ENCODE peak calls at places on chromosomes 5 and 9, in eight cellular contexts. One of them, this sample, is unnamed.

GRCh38 chr5:113246371-113246870 is 188.4 kb downstream of the TSSK1B start:
- DNase-seq in kidney epithelial cell: no peak
- DNase-seq in CD8-positive, alpha-beta T cell: no peak
- DNase-seq in left ventricle myocardium inferior: no peak
- DNase-seq in Peyer's patch: no peak
- DNase-seq in foreskin fibroblast: peak
- DNase-seq in GM10248: no peak
- DNase-seq in tibial nerve: no peak
- DNase-seq in this sample: no peak

GRCh38 chr5:68529581-68529980 is 314.0 kb downstream of the PIK3R1 start:
- DNase-seq in kidney epithelial cell: no peak
- DNase-seq in left ventricle myocardium inferior: no peak
- DNase-seq in CD8-positive, alpha-beta T cell: no peak
- DNase-seq in foreskin fibroblast: peak
- DNase-seq in GM10248: no peak
- DNase-seq in tibial nerve: no peak
- DNase-seq in Peyer's patch: no peak
- DNase-seq in this sample: peak

GRCh38 chr5:14739538-14739937 is 75.0 kb downstream of the OTULIN start:
- DNase-seq in CD8-positive, alpha-beta T cell: no peak
- DNase-seq in tibial nerve: no peak
- DNase-seq in kidney epithelial cell: no peak
- DNase-seq in left ventricle myocardium inferior: no peak
- DNase-seq in Peyer's patch: no peak
- DNase-seq in GM10248: no peak
- DNase-seq in foreskin fibroblast: peak
- DNase-seq in this sample: peak

GRCh38 chr5:27093296-27093695 is 54.9 kb upstream of the CDH9 start:
- DNase-seq in tibial nerve: no peak
- DNase-seq in kidney epithelial cell: peak
- DNase-seq in CD8-positive, alpha-beta T cell: no peak
- DNase-seq in left ventricle myocardium inferior: no peak
- DNase-seq in GM10248: no peak
- DNase-seq in foreskin fibroblast: no peak
- DNase-seq in Peyer's patch: no peak
- DNase-seq in this sample: no peak

GRCh38 chr9:13013976-13014375 is 239.2 kb downstream of the LURAP1L start:
- DNase-seq in left ventricle myocardium inferior: no peak
- DNase-seq in Peyer's patch: no peak
- DNase-seq in GM10248: no peak
- DNase-seq in tibial nerve: no peak
- DNase-seq in foreskin fibroblast: no peak
- DNase-seq in CD8-positive, alpha-beta T cell: no peak
- DNase-seq in kidney epithelial cell: no peak
- DNase-seq in this sample: no peak

GRCh38 chr5:72145351-72145750 is 38.1 kb downstream of the MAP1B start:
- DNase-seq in Peyer's patch: no peak
- DNase-seq in CD8-positive, alpha-beta T cell: no peak
- DNase-seq in left ventricle myocardium inferior: no peak
- DNase-seq in GM10248: no peak
- DNase-seq in tibial nerve: no peak
- DNase-seq in kidney epithelial cell: no peak
- DNase-seq in foreskin fibroblast: no peak
- DNase-seq in this sample: no peak

GRCh38 chr5:142211013-142211412 is 102.4 kb downstream of the NDFIP1 start:
- DNase-seq in kidney epithelial cell: no peak
- DNase-seq in tibial nerve: no peak
- DNase-seq in Peyer's patch: no peak
- DNase-seq in CD8-positive, alpha-beta T cell: no peak
- DNase-seq in foreskin fibroblast: no peak
- DNase-seq in left ventricle myocardium inferior: no peak
- DNase-seq in GM10248: no peak
- DNase-seq in this sample: no peak

GRCh38 chr5:17157294-17157693 is 60.1 kb upstream of the BASP1 start:
- DNase-seq in GM10248: no peak
- DNase-seq in CD8-positive, alpha-beta T cell: no peak
- DNase-seq in foreskin fibroblast: peak
- DNase-seq in left ventricle myocardium inferior: no peak
- DNase-seq in kidney epithelial cell: no peak
- DNase-seq in Peyer's patch: no peak
- DNase-seq in tibial nerve: no peak
- DNase-seq in this sample: peak

GRCh38 chr9:115616666-115617239 is 498.8 kb upstream of the TNC start:
- DNase-seq in CD8-positive, alpha-beta T cell: no peak
- DNase-seq in tibial nerve: no peak
- DNase-seq in GM10248: no peak
- DNase-seq in foreskin fibroblast: no peak
- DNase-seq in Peyer's patch: no peak
- DNase-seq in left ventricle myocardium inferior: no peak
- DNase-seq in kidney epithelial cell: no peak
- DNase-seq in this sample: no peak

GRCh38 chr5:30690931-30691330 is 502.6 kb upstream of the CDH6 start:
- DNase-seq in tibial nerve: no peak
- DNase-seq in Peyer's patch: no peak
- DNase-seq in foreskin fibroblast: no peak
- DNase-seq in GM10248: no peak
- DNase-seq in kidney epithelial cell: no peak
- DNase-seq in left ventricle myocardium inferior: no peak
- DNase-seq in CD8-positive, alpha-beta T cell: no peak
- DNase-seq in this sample: no peak

GRCh38 chr5:177496111-177497010 is 1.0 kb downstream of the PDLIM7 start:
- DNase-seq in foreskin fibroblast: peak
- DNase-seq in tibial nerve: peak
- DNase-seq in CD8-positive, alpha-beta T cell: no peak
- DNase-seq in GM10248: peak
- DNase-seq in Peyer's patch: no peak
- DNase-seq in kidney epithelial cell: peak
- DNase-seq in left ventricle myocardium inferior: peak
- DNase-seq in this sample: peak

GRCh38 chr5:177492841-177493240 is 4.6 kb downstream of the PDLIM7 start:
- DNase-seq in CD8-positive, alpha-beta T cell: no peak
- DNase-seq in tibial nerve: no peak
- DNase-seq in left ventricle myocardium inferior: no peak
- DNase-seq in kidney epithelial cell: no peak
- DNase-seq in Peyer's patch: no peak
- DNase-seq in foreskin fibroblast: no peak
- DNase-seq in GM10248: no peak
- DNase-seq in this sample: no peak

GRCh38 chr5:177495243-177496060 is 2.0 kb downstream of the PDLIM7 start:
- DNase-seq in GM10248: peak
- DNase-seq in Peyer's patch: no peak
- DNase-seq in tibial nerve: no peak
- DNase-seq in CD8-positive, alpha-beta T cell: no peak
- DNase-seq in left ventricle myocardium inferior: peak
- DNase-seq in foreskin fibroblast: peak
- DNase-seq in kidney epithelial cell: peak
- DNase-seq in this sample: peak

GRCh38 chr5:177493795-177494355 is 3.5 kb downstream of the PDLIM7 start:
- DNase-seq in kidney epithelial cell: no peak
- DNase-seq in tibial nerve: no peak
- DNase-seq in GM10248: no peak
- DNase-seq in CD8-positive, alpha-beta T cell: no peak
- DNase-seq in Peyer's patch: no peak
- DNase-seq in foreskin fibroblast: peak
- DNase-seq in left ventricle myocardium inferior: no peak
- DNase-seq in this sample: no peak

GRCh38 chr5:177494356-177495195 is 2.8 kb downstream of the PDLIM7 start:
- DNase-seq in tibial nerve: no peak
- DNase-seq in left ventricle myocardium inferior: peak
- DNase-seq in CD8-positive, alpha-beta T cell: no peak
- DNase-seq in Peyer's patch: no peak
- DNase-seq in foreskin fibroblast: peak
- DNase-seq in GM10248: peak
- DNase-seq in kidney epithelial cell: peak
- DNase-seq in this sample: peak
- TF ChIP-seq CTCF in tibial nerve: peak
- TF ChIP-seq CTCF in left ventricle myocardium inferior: peak
- TF ChIP-seq CTCF in CD8-positive, alpha-beta T cell: no peak
- TF ChIP-seq CTCF in Peyer's patch: no peak
- TF ChIP-seq CTCF in foreskin fibroblast: peak
- TF ChIP-seq CTCF in GM10248: peak
- TF ChIP-seq CTCF in kidney epithelial cell: peak
- TF ChIP-seq CTCF in this sample: peak

DNA sequence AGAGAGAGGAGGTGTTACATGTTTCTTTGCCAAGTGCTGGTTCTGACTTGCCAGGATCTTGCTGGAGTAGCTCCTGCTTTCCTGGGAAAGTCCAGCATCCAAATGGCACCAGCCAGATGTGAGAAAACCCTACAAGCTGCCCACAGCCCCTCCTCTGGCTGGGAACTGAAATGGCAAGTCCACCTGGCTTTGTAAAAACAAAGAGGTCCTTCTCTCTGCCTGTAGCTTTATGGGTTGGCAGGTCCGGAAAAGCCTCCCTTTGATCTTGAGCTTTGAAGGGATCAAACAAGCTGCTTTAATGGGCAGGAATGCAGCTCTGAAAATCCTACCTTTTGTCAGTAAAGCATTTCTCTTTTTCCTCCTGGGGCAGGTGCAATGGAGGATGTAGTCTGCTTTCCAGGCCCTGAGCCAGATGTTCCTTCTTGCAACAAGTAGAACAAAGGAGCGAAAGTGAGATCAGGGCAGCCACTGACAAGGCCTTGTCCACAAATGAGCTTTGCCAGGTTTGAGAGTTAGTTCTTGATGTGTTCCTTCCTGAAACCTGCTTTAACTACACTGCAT is 456.7 kb downstream of the ZNF608 start:
- DNase-seq in GM10248: no peak
- DNase-seq in foreskin fibroblast: no peak
- DNase-seq in tibial nerve: no peak
- DNase-seq in kidney epithelial cell: no peak
- DNase-seq in left ventricle myocardium inferior: no peak
- DNase-seq in Peyer's patch: no peak
- DNase-seq in CD8-positive, alpha-beta T cell: no peak
- DNase-seq in this sample: no peak
- TF ChIP-seq CTCF in GM10248: no peak
- TF ChIP-seq CTCF in foreskin fibroblast: no peak
- TF ChIP-seq CTCF in tibial nerve: no peak
- TF ChIP-seq CTCF in kidney epithelial cell: no peak
- TF ChIP-seq CTCF in left ventricle myocardium inferior: peak
- TF ChIP-seq CTCF in Peyer's patch: no peak
- TF ChIP-seq CTCF in CD8-positive, alpha-beta T cell: no peak
- TF ChIP-seq CTCF in this sample: no peak

GRCh38 chr9:85713897-85714296 is 27.9 kb downstream of the AGTPBP1 start:
- DNase-seq in CD8-positive, alpha-beta T cell: no peak
- DNase-seq in foreskin fibroblast: no peak
- DNase-seq in GM10248: no peak
- DNase-seq in tibial nerve: no peak
- DNase-seq in kidney epithelial cell: no peak
- DNase-seq in Peyer's patch: no peak
- DNase-seq in left ventricle myocardium inferior: no peak
- DNase-seq in this sample: no peak

GRCh38 chr9:85715587-85715986 is 26.2 kb downstream of the AGTPBP1 start:
- DNase-seq in kidney epithelial cell: no peak
- DNase-seq in left ventricle myocardium inferior: no peak
- DNase-seq in GM10248: peak
- DNase-seq in tibial nerve: no peak
- DNase-seq in foreskin fibroblast: no peak
- DNase-seq in Peyer's patch: no peak
- DNase-seq in CD8-positive, alpha-beta T cell: no peak
- DNase-seq in this sample: no peak

GRCh38 chr9:85717220-85717619 is 24.5 kb downstream of the AGTPBP1 start:
- DNase-seq in kidney epithelial cell: no peak
- DNase-seq in GM10248: no peak
- DNase-seq in Peyer's patch: no peak
- DNase-seq in left ventricle myocardium inferior: no peak
- DNase-seq in tibial nerve: no peak
- DNase-seq in foreskin fibroblast: no peak
- DNase-seq in CD8-positive, alpha-beta T cell: no peak
- DNase-seq in this sample: no peak

DNA sequence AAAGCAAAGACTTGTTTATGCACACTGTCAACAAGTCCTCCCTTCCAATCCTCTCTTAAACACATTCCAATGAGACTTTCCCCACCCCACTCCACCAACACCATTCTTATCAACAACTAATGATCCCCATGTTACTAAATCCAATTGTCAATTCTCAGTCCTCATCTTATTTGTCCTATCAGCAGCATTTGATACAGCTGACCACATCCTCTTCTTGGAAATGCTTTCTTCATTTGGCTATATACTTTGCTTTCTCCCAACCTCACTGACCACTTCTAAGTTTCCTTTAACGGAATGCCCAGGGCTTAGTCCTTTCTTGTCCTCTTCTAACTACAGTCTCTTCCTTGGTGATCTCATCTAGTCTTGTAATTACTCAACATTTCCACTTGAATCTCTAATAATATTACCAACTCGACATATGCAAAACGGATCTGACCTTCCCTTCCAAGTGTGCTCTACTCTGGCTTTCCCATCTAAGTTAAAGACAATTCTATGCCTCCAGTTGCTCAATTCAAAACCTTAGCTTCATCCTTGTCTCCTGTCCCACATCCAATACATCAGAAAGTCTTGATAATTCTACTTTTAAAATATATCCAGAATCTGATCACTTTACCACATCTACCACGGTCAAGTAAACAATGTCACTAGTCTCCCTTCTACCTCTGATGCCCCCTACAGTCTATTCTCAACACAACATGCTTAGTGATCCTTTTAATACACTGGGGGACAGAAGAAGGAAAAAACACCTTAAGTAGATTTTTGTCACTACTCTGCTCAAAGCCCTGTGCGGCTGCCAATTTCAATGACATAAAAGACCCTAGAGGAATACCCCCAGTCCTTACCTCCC is 25.5 kb downstream of the AGTPBP1 start:
- DNase-seq in left ventricle myocardium inferior: no peak
- DNase-seq in foreskin fibroblast: no peak
- DNase-seq in CD8-positive, alpha-beta T cell: no peak
- DNase-seq in GM10248: peak
- DNase-seq in tibial nerve: no peak
- DNase-seq in kidney epithelial cell: no peak
- DNase-seq in Peyer's patch: no peak
- DNase-seq in this sample: no peak
- TF ChIP-seq CTCF in left ventricle myocardium inferior: peak
- TF ChIP-seq CTCF in foreskin fibroblast: no peak
- TF ChIP-seq CTCF in CD8-positive, alpha-beta T cell: no peak
- TF ChIP-seq CTCF in GM10248: peak
- TF ChIP-seq CTCF in tibial nerve: no peak
- TF ChIP-seq CTCF in kidney epithelial cell: no peak
- TF ChIP-seq CTCF in Peyer's patch: no peak
- TF ChIP-seq CTCF in this sample: peak

DNA sequence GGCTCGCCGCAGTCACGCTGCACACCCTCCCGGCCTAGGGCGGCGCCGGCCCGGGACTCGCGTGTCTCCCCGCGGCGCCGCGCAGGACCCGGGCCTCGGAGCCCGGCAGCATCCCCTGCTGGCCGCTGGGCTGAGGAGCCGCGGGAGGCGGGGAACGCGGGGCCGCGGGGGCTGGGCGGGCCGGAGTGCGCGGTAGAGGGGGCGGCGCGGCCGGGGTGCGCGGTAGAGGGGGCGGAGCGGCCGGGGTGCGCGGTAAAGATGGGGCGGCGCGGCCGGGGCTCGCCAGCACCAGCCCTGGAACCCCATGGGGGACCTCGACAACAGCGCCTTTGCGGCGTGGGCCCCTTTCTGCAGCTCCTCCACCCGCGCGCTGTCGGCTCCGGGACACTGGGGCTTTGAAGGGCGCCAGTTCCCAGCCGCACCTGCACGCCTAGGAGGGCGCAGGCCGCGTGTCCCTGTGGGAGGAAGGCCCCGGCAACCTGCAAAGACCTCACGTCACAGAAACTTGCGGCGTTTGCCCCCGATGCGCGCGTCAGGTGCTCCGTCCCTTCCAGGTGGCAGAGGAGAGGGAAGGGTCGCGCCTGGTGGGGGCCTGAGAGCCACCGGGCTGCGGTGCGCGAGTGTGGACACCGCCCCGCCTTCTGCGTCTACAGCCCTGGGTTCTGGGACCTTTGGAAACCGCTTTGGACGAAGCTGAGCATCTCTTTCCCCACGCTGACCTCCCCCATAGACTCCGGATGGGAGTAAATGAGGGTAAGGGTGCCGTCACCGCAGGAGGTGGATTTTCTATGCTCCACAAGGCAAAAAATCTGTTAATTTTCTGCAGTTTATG is 49.6 kb downstream of the NSUN2 start:
- DNase-seq in left ventricle myocardium inferior: peak
- DNase-seq in kidney epithelial cell: no peak
- DNase-seq in GM10248: peak
- DNase-seq in tibial nerve: no peak
- DNase-seq in CD8-positive, alpha-beta T cell: no peak
- DNase-seq in Peyer's patch: no peak
- DNase-seq in foreskin fibroblast: peak
- DNase-seq in this sample: no peak
- TF ChIP-seq CTCF in left ventricle myocardium inferior: peak
- TF ChIP-seq CTCF in kidney epithelial cell: no peak
- TF ChIP-seq CTCF in GM10248: peak
- TF ChIP-seq CTCF in tibial nerve: peak
- TF ChIP-seq CTCF in CD8-positive, alpha-beta T cell: no peak
- TF ChIP-seq CTCF in Peyer's patch: peak
- TF ChIP-seq CTCF in foreskin fibroblast: peak
- TF ChIP-seq CTCF in this sample: peak